ENCODE peak calls at places on chromosomes 11 and 22, in eight cellular contexts. Y, J, O, F, Q, C, P and R are unnamed samples.

GRCh38 chr11:84524422-84525051 is 1102.6 kb downstream of the DLG2 start:
- DNase-seq in Y (no peak), J (no peak), O (no peak), F (no peak), Q (no peak), C (peak), P (no peak), R (peak)

GRCh38 chr11:58640386-58641023 is 18.0 kb downstream of the CNTF start:
- DNase-seq in Y (no peak), J (no peak), O (peak), F (no peak), Q (no peak), C (no peak), P (no peak), R (no peak)

GRCh38 chr22:27150530-27150909 is 493.1 kb downstream of the MIAT start:
- DNase-seq in Y (no peak), J (no peak), O (no peak), F (no peak), Q (no peak), C (no peak), P (no peak), R (no peak)

GRCh38 chr22:28299760-28300159 is 379.9 kb downstream of the TTC28 start:
- DNase-seq in Y (no peak), J (no peak), O (no peak), F (peak), Q (no peak), C (no peak), P (no peak), R (no peak)

GRCh38 chr11:86606849-86607481 is 65.5 kb downstream of the ME3 start:
- DNase-seq in Y (no peak), J (no peak), O (no peak), F (no peak), Q (no peak), C (peak), P (no peak), R (no peak)

GRCh38 chr11:122750047-122750446 is 88.3 kb upstream of the CRTAM start:
- DNase-seq in Y (no peak), J (no peak), O (no peak), F (no peak), Q (no peak), C (no peak), P (no peak), R (no peak)

GRCh38 chr11:2758751-2759150 is 59.0 kb upstream of the KCNQ1OT1 start:
- DNase-seq in Y (no peak), J (peak), O (no peak), F (no peak), Q (no peak), C (no peak), P (no peak), R (no peak)

GRCh38 chr11:127339376-127339775 is 338.8 kb upstream of the KIRREL3 start:
- DNase-seq in Y (no peak), J (no peak), O (no peak), F (no peak), Q (no peak), C (no peak), P (no peak), R (no peak)

GRCh38 chr11:91773090-91773489 is 451.5 kb upstream of the FAT3 start:
- DNase-seq in Y (no peak), J (peak), O (no peak), F (no peak), Q (no peak), C (no peak), P (no peak), R (no peak)

GRCh38 chr22:37207981-37208380 is 4.3 kb downstream of the SSTR3 start:
- DNase-seq in Y (no peak), J (no peak), O (peak), F (no peak), Q (no peak), C (no peak), P (no peak), R (no peak)

GRCh38 chr22:36155702-36156101 is 4.9 kb downstream of the APOL3 start:
- DNase-seq in Y (no peak), J (no peak), O (no peak), F (peak), Q (no peak), C (no peak), P (no peak), R (no peak)

GRCh38 chr11:34146411-34146810 is 41.0 kb downstream of the NAT10 start:
- DNase-seq in Y (no peak), J (no peak), O (no peak), F (no peak), Q (no peak), C (no peak), P (no peak), R (no peak)

GRCh38 chr22:37223965-37224551 is 11.8 kb upstream of the SSTR3 start:
- DNase-seq in Y (no peak), J (no peak), O (no peak), F (no peak), Q (no peak), C (no peak), P (no peak), R (no peak)

GRCh38 chr11:35286156-35286555 is 133.2 kb downstream of the SLC1A2 start:
- DNase-seq in Y (no peak), J (no peak), O (no peak), F (no peak), Q (no peak), C (no peak), P (no peak), R (no peak)

GRCh38 chr11:128886401-128887119 is 4.6 kb upstream of the KCNJ5 start:
- DNase-seq in Y (no peak), J (no peak), O (no peak), F (no peak), Q (no peak), C (peak), P (no peak), R (peak)

GRCh38 chr11:45089845-45090499 is 56.5 kb upstream of the PRDM11 start:
- DNase-seq in Y (no peak), J (no peak), O (no peak), F (no peak), Q (no peak), C (no peak), P (no peak), R (no peak)

GRCh38 chr11:68138256-68138655 is 17.1 kb upstream of the CHKA start:
- DNase-seq in Y (no peak), J (no peak), O (no peak), F (no peak), Q (no peak), C (no peak), P (no peak), R (no peak)

GRCh38 chr11:110921742-110922200 is 209.5 kb upstream of the ARHGAP20 start:
- DNase-seq in Y (peak), J (no peak), O (no peak), F (no peak), Q (no peak), C (no peak), P (no peak), R (no peak)

GRCh38 chr11:77589521-77590193 is at the start of gene AQP11:
- DNase-seq in Y (peak), J (peak), O (peak), F (peak), Q (peak), C (peak), P (no peak), R (peak)

GRCh38 chr22:33746501-33746928 is 173.8 kb downstream of the LARGE1 start:
- DNase-seq in Y (no peak), J (no peak), O (no peak), F (no peak), Q (peak), C (no peak), P (no peak), R (no peak)